ENCODE peak calls at places on chromosomes 6 and 20, in nine cellular contexts. O is foreskin fibroblast; Q is adrenal gland; L is fibroblast of pulmonary artery; F is body of pancreas; Y is brain microvascular endothelial cell; V is CD8-positive, alpha-beta T cell; W is mucosa of descending colon; K is heart left ventricle. D is an unnamed sample.

GRCh38 chr20:10318625-10319024 is 100.0 kb downstream of the SNAP25 start:
- DNase-seq in Y (no peak), W (no peak), K (no peak), V (no peak), O (no peak), Q (no peak), F (no peak), L (no peak), D (no peak)

GRCh38 chr6:24753545-24753944 is 21.2 kb upstream of the GMNN start:
- DNase-seq in F (no peak), K (no peak), O (no peak), W (no peak), Q (no peak), Y (no peak), V (no peak), L (no peak), D (no peak)

GRCh38 chr20:6053776-6054688 is at the start of gene LRRN4:
- DNase-seq in Y (no peak), V (no peak), F (peak; percentile 31), K (no peak), Q (no peak), L (peak; percentile 40), O (no peak), W (no peak), D (no peak)

GRCh38 chr20:45346291-45346718 is 1.9 kb downstream of the SDC4 start:
- DNase-seq in V (no peak), K (no peak), Q (no peak), L (no peak), O (no peak), Y (no peak), F (no peak), W (no peak), D (no peak)

GRCh38 chr6:31776563-31776960 is 566 bp downstream of the VWA7 start:
- DNase-seq in L (no peak), Q (peak; percentile 71), K (no peak), W (no peak), V (no peak), O (no peak), Y (no peak), F (no peak), D (no peak)

GRCh38 chr6:89058627-89059026 is 21.9 kb upstream of the PNRC1 start:
- DNase-seq in F (no peak), O (no peak), V (no peak), K (no peak), Q (no peak), Y (no peak), W (no peak), L (no peak), D (no peak)

GRCh38 chr6:137883400-137883888 is 16.4 kb downstream of the TNFAIP3 start:
- DNase-seq in O (no peak), L (peak; percentile 64), F (no peak), Q (no peak), V (no peak), Y (no peak), K (peak; percentile 47), W (no peak), D (no peak)

GRCh38 chr6:33824461-33825154 is 20.8 kb upstream of the MLN start:
- DNase-seq in Y (peak; percentile 9), Q (no peak), F (no peak), O (no peak), K (no peak), W (peak; percentile 70), L (peak; percentile 72), V (no peak), D (no peak)

GRCh38 chr6:162123797-162124196 is 603.8 kb downstream of the PRKN start:
- DNase-seq in L (peak; percentile 8), Y (no peak), W (no peak), K (peak; percentile 33), O (no peak), F (no peak), Q (no peak), V (no peak), D (no peak)

GRCh38 chr6:167697316-167697715 is 129.4 kb upstream of the AFDN start:
- DNase-seq in Y (no peak), Q (no peak), K (no peak), W (no peak), O (no peak), F (no peak), V (no peak), L (peak; percentile 75), D (no peak)

GRCh38 chr6:168387911-168388310 is 53.1 kb upstream of the SMOC2 start:
- DNase-seq in W (no peak), V (no peak), K (no peak), O (no peak), Y (no peak), L (no peak), Q (no peak), F (no peak), D (no peak)

GRCh38 chr20:11118802-11119380 is 445.1 kb upstream of the JAG1 start:
- DNase-seq in Q (no peak), L (no peak), O (no peak), F (no peak), Y (no peak), V (no peak), W (no peak), K (no peak), D (no peak)

GRCh38 chr20:32841174-32841573 is 17.5 kb upstream of the EFCAB8 start:
- DNase-seq in V (no peak), W (no peak), Y (no peak), L (no peak), K (no peak), Q (no peak), F (no peak), O (no peak), D (no peak)

GRCh38 chr6:3661390-3661789 is 90.1 kb downstream of the PXDC1 start:
- DNase-seq in Y (no peak), O (no peak), V (no peak), Q (no peak), K (no peak), F (no peak), L (no peak), W (no peak), D (no peak)

GRCh38 chr6:20575125-20575524 is 40.9 kb downstream of the CDKAL1 start:
- DNase-seq in O (no peak), K (no peak), Q (no peak), W (peak; percentile 38), F (peak; percentile 77), L (no peak), V (no peak), Y (no peak), D (no peak)

GRCh38 chr6:157956171-157956730 is 25.4 kb upstream of the SYNJ2 start:
- DNase-seq in Y (no peak), F (no peak), Q (no peak), L (no peak), W (no peak), O (no peak), V (no peak), K (no peak), D (no peak)

GRCh38 chr6:157955675-157956074 is 26.0 kb upstream of the SYNJ2 start:
- DNase-seq in Q (no peak), W (no peak), F (no peak), V (no peak), K (no peak), O (no peak), L (no peak), Y (no peak), D (no peak)

GRCh38 chr6:157953580-157954091 is 28.0 kb upstream of the SYNJ2 start:
- DNase-seq in O (no peak), K (no peak), Q (no peak), F (no peak), L (no peak), W (no peak), V (no peak), Y (no peak), D (no peak)

GRCh38 chr6:157952751-157953479 is 28.7 kb upstream of the SYNJ2 start:
- DNase-seq in F (no peak), W (peak; percentile 31), L (no peak), O (no peak), K (no peak), Q (no peak), V (no peak), Y (no peak), D (no peak)

GRCh38 chr6:157954150-157955117 is 27.2 kb upstream of the SYNJ2 start:
- DNase-seq in V (no peak), O (no peak), W (peak; percentile 93), K (no peak), Q (no peak), Y (no peak), L (peak; percentile 65), F (peak; percentile 86), D (no peak)
- TF ChIP-seq CTCF in V (no peak), O (no peak), W (no peak), K (no peak), Q (no peak), Y (no peak), L (no peak), F (peak; percentile 26), D (no peak)

GRCh38 chr6:134176283-134176975 is 124.0 kb upstream of the SLC2A12 start:
- DNase-seq in F (peak; percentile 78), L (peak; percentile 72), Q (peak; percentile 81), K (peak; percentile 70), O (no peak), V (no peak), W (peak; percentile 35), Y (peak; percentile 49), D (no peak)
- H3K4me3 ChIP-seq in F (no peak overlapping the region), L (peak overlapping the region; percentile 90), Q (no peak overlapping the region), K (no peak overlapping the region), O (peak overlapping the region; percentile 95), V (no peak overlapping the region), W (no peak overlapping the region), Y (peak overlapping the region; percentile 78), D (peak overlapping the region; percentile 81)

DNA sequence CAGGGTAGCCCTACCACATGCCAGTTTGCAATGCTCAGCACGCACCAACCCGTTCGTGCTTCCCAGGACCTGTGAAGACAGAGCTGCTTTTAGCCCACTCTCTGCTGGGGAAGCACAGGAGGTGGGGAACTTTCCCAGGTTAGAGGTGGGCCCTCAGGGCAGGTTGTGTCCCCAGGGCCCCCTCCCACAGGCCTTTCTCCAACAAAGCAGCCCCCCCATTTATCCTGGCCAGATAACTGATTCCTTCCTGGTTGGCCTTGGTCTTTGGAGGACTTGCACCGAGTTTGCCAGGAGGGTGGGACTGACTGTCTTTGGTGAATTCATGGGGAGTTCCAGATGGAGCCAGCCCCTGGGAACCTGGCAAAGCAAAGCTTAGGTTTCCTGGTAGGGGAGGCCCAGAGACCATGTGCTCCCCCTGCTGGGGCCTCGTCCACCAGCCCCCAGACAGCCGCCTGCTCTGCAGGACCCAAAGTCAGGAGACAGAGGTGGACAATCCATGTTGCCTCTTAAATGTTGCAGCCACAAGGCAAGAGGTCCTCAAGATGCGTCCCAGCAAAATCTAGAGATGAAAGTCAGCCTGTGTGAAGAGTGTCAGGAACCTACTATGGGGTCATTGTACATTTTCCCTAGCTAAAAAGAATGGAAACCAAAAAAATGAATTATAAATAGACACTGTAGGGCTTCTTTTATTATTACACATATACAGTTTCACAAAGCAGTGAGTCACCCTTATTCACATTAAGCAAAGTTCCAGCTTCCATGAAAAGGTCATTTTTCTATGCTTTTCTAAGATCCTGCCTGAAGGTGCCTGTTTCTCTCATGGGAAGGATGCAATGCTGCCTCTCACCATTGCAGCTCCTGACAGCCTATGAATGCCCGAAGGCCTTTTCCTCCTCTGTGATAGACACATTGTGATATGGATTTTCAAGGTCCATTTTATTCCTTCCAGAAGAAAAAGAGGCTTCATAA is 497.8 kb downstream of the PREX1 start:
- DNase-seq in Y (no peak), K (no peak), L (peak; percentile 27), Q (no peak), W (peak; percentile 13), O (no peak), V (no peak), F (no peak), D (no peak)
- TF ChIP-seq CTCF in Y (peak; percentile 65), K (peak; percentile 24), L (peak; percentile 31), Q (no peak), W (no peak), O (no peak), V (no peak), F (peak; percentile 24), D (peak; percentile 39)

GRCh38 chr6:10424005-10424404 is 9.1 kb upstream of the TFAP2A start:
- DNase-seq in Q (no peak), L (no peak), K (no peak), F (no peak), W (no peak), Y (no peak), V (no peak), O (no peak), D (no peak)
- H3K4me3 ChIP-seq in Q (no peak overlapping the region), L (no peak overlapping the region), K (no peak overlapping the region), F (no peak overlapping the region), W (no peak overlapping the region), Y (no peak overlapping the region), V (no peak overlapping the region), O (no peak overlapping the region), D (no peak overlapping the region)

D was measured in GM12864.